ENCODE peak calls at places on chromosomes 13 and 19, in four cellular contexts. One of them, this sample, is unnamed.

GRCh38 chr13:67643656-67644055 is 413.5 kb upstream of the PCDH9 start:
- DNase-seq in progenitor cell of endocrine pancreas: no peak
- DNase-seq in heart right ventricle: no peak
- DNase-seq in bronchial epithelial cell: no peak
- DNase-seq in this sample: no peak

GRCh38 chr19:27762933-27763332 is 1450.0 kb downstream of the UQCRFS1 start:
- DNase-seq in heart right ventricle: no peak
- DNase-seq in bronchial epithelial cell: no peak
- DNase-seq in progenitor cell of endocrine pancreas: no peak
- DNase-seq in this sample: no peak

GRCh38 chr19:16263115-16263839 is 61.3 kb upstream of the KLF2 start:
- DNase-seq in heart right ventricle: no peak
- DNase-seq in progenitor cell of endocrine pancreas: no peak
- DNase-seq in bronchial epithelial cell: no peak
- DNase-seq in this sample: no peak

GRCh38 chr13:93066187-93066586 is 160.4 kb upstream of the GPC6 start:
- DNase-seq in heart right ventricle: no peak
- DNase-seq in progenitor cell of endocrine pancreas: no peak
- DNase-seq in bronchial epithelial cell: peak
- DNase-seq in this sample: no peak

GRCh38 chr19:3832001-3832400 is 36.8 kb downstream of the ZFR2 start:
- DNase-seq in progenitor cell of endocrine pancreas: no peak
- DNase-seq in heart right ventricle: no peak
- DNase-seq in bronchial epithelial cell: no peak
- DNase-seq in this sample: no peak

GRCh38 chr13:26442541-26442940 is 114.9 kb upstream of the WASF3 start:
- DNase-seq in heart right ventricle: no peak
- DNase-seq in progenitor cell of endocrine pancreas: no peak
- DNase-seq in bronchial epithelial cell: peak
- DNase-seq in this sample: no peak

GRCh38 chr13:66402071-66402470 is 828.1 kb downstream of the PCDH9 start:
- DNase-seq in heart right ventricle: no peak
- DNase-seq in progenitor cell of endocrine pancreas: no peak
- DNase-seq in bronchial epithelial cell: no peak
- DNase-seq in this sample: no peak

GRCh38 chr13:89925107-89925506 is 1422.4 kb upstream of the MIR17HG start:
- DNase-seq in bronchial epithelial cell: peak
- DNase-seq in progenitor cell of endocrine pancreas: no peak
- DNase-seq in heart right ventricle: no peak
- DNase-seq in this sample: no peak

GRCh38 chr19:19280561-19280960 is 7.5 kb upstream of the TM6SF2 start:
- DNase-seq in heart right ventricle: no peak
- DNase-seq in progenitor cell of endocrine pancreas: no peak
- DNase-seq in bronchial epithelial cell: no peak
- DNase-seq in this sample: no peak

GRCh38 chr13:98262307-98262706 is 85.2 kb upstream of the RNF113B start:
- DNase-seq in progenitor cell of endocrine pancreas: no peak
- DNase-seq in heart right ventricle: no peak
- DNase-seq in bronchial epithelial cell: no peak
- DNase-seq in this sample: no peak

GRCh38 chr19:53982611-53983010 is 8.8 kb upstream of the CACNG6 start:
- DNase-seq in progenitor cell of endocrine pancreas: peak
- DNase-seq in heart right ventricle: peak
- DNase-seq in bronchial epithelial cell: no peak
- DNase-seq in this sample: no peak

GRCh38 chr19:17076539-17076919 is 952 bp downstream of the MYO9B start:
- DNase-seq in bronchial epithelial cell: peak
- DNase-seq in heart right ventricle: no peak
- DNase-seq in progenitor cell of endocrine pancreas: no peak
- DNase-seq in this sample: peak

GRCh38 chr19:19410553-19411550 is 5.4 kb downstream of the GATAD2A start:
- DNase-seq in progenitor cell of endocrine pancreas: no peak
- DNase-seq in bronchial epithelial cell: no peak
- DNase-seq in heart right ventricle: no peak
- DNase-seq in this sample: no peak

GRCh38 chr19:29625316-29625715 is 19.2 kb downstream of the POP4 start:
- DNase-seq in heart right ventricle: no peak
- DNase-seq in progenitor cell of endocrine pancreas: peak
- DNase-seq in bronchial epithelial cell: no peak
- DNase-seq in this sample: no peak

GRCh38 chr13:100423375-100423774 is 165.2 kb downstream of the GGACT start:
- DNase-seq in bronchial epithelial cell: peak
- DNase-seq in progenitor cell of endocrine pancreas: no peak
- DNase-seq in heart right ventricle: no peak
- DNase-seq in this sample: no peak

GRCh38 chr13:32314968-32315254 is 252 bp downstream of the ZAR1L start:
- DNase-seq in bronchial epithelial cell: peak
- DNase-seq in progenitor cell of endocrine pancreas: no peak
- DNase-seq in heart right ventricle: no peak
- DNase-seq in this sample: no peak

GRCh38 chr19:2618611-2619010 is 83.9 kb downstream of the GNG7 start:
- DNase-seq in bronchial epithelial cell: peak
- DNase-seq in progenitor cell of endocrine pancreas: no peak
- DNase-seq in heart right ventricle: peak
- DNase-seq in this sample: no peak

GRCh38 chr19:35041548-35042055 is at the start of gene HPN:
- DNase-seq in heart right ventricle: no peak
- DNase-seq in progenitor cell of endocrine pancreas: peak
- DNase-seq in bronchial epithelial cell: no peak
- DNase-seq in this sample: no peak

GRCh38 chr19:36026091-36026876 is 6.4 kb downstream of the CLIP3 start:
- DNase-seq in bronchial epithelial cell: no peak
- DNase-seq in progenitor cell of endocrine pancreas: no peak
- DNase-seq in heart right ventricle: no peak
- DNase-seq in this sample: no peak

GRCh38 chr19:53969366-53969765 is 6.6 kb downstream of the CACNG8 start:
- DNase-seq in heart right ventricle: no peak
- DNase-seq in bronchial epithelial cell: no peak
- DNase-seq in progenitor cell of endocrine pancreas: no peak
- DNase-seq in this sample: no peak

GRCh38 chr13:21798181-21798580 is 127.3 kb downstream of the FGF9 start:
- DNase-seq in heart right ventricle: no peak
- DNase-seq in bronchial epithelial cell: no peak
- DNase-seq in progenitor cell of endocrine pancreas: no peak
- DNase-seq in this sample: no peak
- TF ChIP-seq CTCF in heart right ventricle: no peak
- TF ChIP-seq CTCF in bronchial epithelial cell: no peak
- TF ChIP-seq CTCF in progenitor cell of endocrine pancreas: no peak
- TF ChIP-seq CTCF in this sample: no peak

GRCh38 chr19:56538254-56538760 is 441 bp upstream of the ZFP28 start:
- DNase-seq in bronchial epithelial cell: peak
- DNase-seq in progenitor cell of endocrine pancreas: peak
- DNase-seq in heart right ventricle: peak
- DNase-seq in this sample: peak
- TF ChIP-seq CTCF in bronchial epithelial cell: no peak
- TF ChIP-seq CTCF in progenitor cell of endocrine pancreas: no peak
- TF ChIP-seq CTCF in heart right ventricle: no peak
- TF ChIP-seq CTCF in this sample: no peak

GRCh38 chr13:99351772-99352171 is 44.6 kb upstream of the GPR183 start:
- DNase-seq in heart right ventricle: no peak
- DNase-seq in progenitor cell of endocrine pancreas: no peak
- DNase-seq in bronchial epithelial cell: no peak
- DNase-seq in this sample: no peak

GRCh38 chr13:99350191-99350590 is 43.0 kb upstream of the GPR183 start:
- DNase-seq in progenitor cell of endocrine pancreas: no peak
- DNase-seq in heart right ventricle: no peak
- DNase-seq in bronchial epithelial cell: no peak
- DNase-seq in this sample: no peak

GRCh38 chr13:99354371-99354951 is 47.3 kb upstream of the GPR183 start:
- DNase-seq in heart right ventricle: no peak
- DNase-seq in bronchial epithelial cell: no peak
- DNase-seq in progenitor cell of endocrine pancreas: no peak
- DNase-seq in this sample: no peak

GRCh38 chr13:99353836-99354235 is 46.6 kb upstream of the GPR183 start:
- DNase-seq in bronchial epithelial cell: no peak
- DNase-seq in progenitor cell of endocrine pancreas: no peak
- DNase-seq in heart right ventricle: no peak
- DNase-seq in this sample: no peak

DNA sequence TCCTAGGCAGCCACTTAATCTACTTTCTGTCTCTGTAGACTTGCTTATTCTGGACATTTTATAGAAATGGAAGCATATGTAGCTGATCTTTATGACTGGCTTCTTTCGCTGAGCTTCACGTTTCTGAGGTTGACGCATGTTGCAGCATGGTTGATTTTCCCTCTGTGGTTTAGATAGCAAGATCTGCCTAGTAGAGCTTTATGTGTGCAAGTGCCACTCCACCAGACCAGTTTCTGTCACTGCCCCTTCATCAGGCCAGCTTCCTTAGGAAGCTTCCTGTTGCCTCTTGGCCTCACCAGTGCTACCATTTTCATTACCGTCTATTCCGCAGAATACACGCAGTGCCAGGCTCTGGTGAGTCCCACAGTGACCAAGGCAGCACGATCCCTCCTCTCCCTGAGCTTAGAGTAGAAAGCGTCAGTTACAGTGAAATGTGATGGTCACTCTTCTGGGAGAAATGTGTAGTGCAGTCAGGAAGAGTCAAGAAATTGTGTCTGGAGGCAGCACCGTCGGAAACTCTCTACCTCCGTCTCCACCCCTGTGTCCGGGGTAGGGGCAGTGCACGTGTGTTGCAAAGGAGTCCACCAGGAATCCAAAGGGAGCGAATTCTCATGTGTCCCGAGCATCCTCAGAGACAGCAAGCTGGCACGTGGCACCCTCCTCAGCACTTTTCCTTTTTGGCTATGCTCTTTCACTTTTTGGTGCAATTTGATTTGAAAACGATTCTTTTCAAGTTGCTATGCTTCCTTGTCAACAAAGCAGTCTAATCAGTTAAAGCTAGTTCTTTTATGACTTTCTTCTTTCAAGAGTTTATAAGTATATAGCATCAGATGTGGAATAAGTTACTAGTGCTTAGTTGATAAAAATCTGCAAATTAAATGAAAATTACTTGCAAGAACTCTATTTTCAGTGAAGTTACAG is 45.4 kb upstream of the GPR183 start:
- DNase-seq in bronchial epithelial cell: no peak
- DNase-seq in progenitor cell of endocrine pancreas: no peak
- DNase-seq in heart right ventricle: no peak
- DNase-seq in this sample: no peak
- TF ChIP-seq CTCF in bronchial epithelial cell: no peak
- TF ChIP-seq CTCF in progenitor cell of endocrine pancreas: no peak
- TF ChIP-seq CTCF in heart right ventricle: no peak
- TF ChIP-seq CTCF in this sample: no peak

GRCh38 chr19:45025264-45025663 is 13.6 kb upstream of the CLASRP start:
- DNase-seq in progenitor cell of endocrine pancreas: no peak
- DNase-seq in heart right ventricle: no peak
- DNase-seq in bronchial epithelial cell: no peak
- DNase-seq in this sample: no peak
- TF ChIP-seq CTCF in progenitor cell of endocrine pancreas: no peak
- TF ChIP-seq CTCF in heart right ventricle: no peak
- TF ChIP-seq CTCF in bronchial epithelial cell: no peak
- TF ChIP-seq CTCF in this sample: no peak

GRCh38 chr19:10315335-10316214 is at the start of gene FDX2:
- DNase-seq in bronchial epithelial cell: peak
- DNase-seq in heart right ventricle: peak
- DNase-seq in progenitor cell of endocrine pancreas: peak
- DNase-seq in this sample: peak
- TF ChIP-seq CTCF in bronchial epithelial cell: no peak
- TF ChIP-seq CTCF in heart right ventricle: no peak
- TF ChIP-seq CTCF in progenitor cell of endocrine pancreas: no peak
- TF ChIP-seq CTCF in this sample: no peak

GRCh38 chr19:39139305-39140194 is 14.0 kb downstream of the PAK4 start:
- DNase-seq in progenitor cell of endocrine pancreas: no peak
- DNase-seq in bronchial epithelial cell: no peak
- DNase-seq in heart right ventricle: no peak
- DNase-seq in this sample: no peak

GRCh38 chr19:39140594-39140993 is 15.0 kb downstream of the PAK4 start:
- DNase-seq in heart right ventricle: no peak
- DNase-seq in bronchial epithelial cell: no peak
- DNase-seq in progenitor cell of endocrine pancreas: no peak
- DNase-seq in this sample: no peak

GRCh38 chr19:39140195-39140516 is 14.6 kb downstream of the PAK4 start:
- DNase-seq in progenitor cell of endocrine pancreas: no peak
- DNase-seq in heart right ventricle: no peak
- DNase-seq in bronchial epithelial cell: no peak
- DNase-seq in this sample: no peak

GRCh38 chr19:39142655-39143054 is 17.1 kb downstream of the PAK4 start:
- DNase-seq in bronchial epithelial cell: no peak
- DNase-seq in heart right ventricle: no peak
- DNase-seq in progenitor cell of endocrine pancreas: no peak
- DNase-seq in this sample: no peak

GRCh38 chr19:39141929-39142328 is 16.3 kb downstream of the PAK4 start:
- DNase-seq in progenitor cell of endocrine pancreas: no peak
- DNase-seq in bronchial epithelial cell: no peak
- DNase-seq in heart right ventricle: no peak
- DNase-seq in this sample: no peak
- TF ChIP-seq CTCF in progenitor cell of endocrine pancreas: no peak
- TF ChIP-seq CTCF in bronchial epithelial cell: no peak
- TF ChIP-seq CTCF in heart right ventricle: no peak
- TF ChIP-seq CTCF in this sample: no peak

GRCh38 chr19:55544776-55545439 is 435 bp downstream of the SBK3 start:
- DNase-seq in bronchial epithelial cell: no peak
- DNase-seq in progenitor cell of endocrine pancreas: no peak
- DNase-seq in heart right ventricle: no peak
- DNase-seq in this sample: no peak

GRCh38 chr19:55545443-55545842 is at the start of gene SBK3:
- DNase-seq in progenitor cell of endocrine pancreas: no peak
- DNase-seq in heart right ventricle: no peak
- DNase-seq in bronchial epithelial cell: no peak
- DNase-seq in this sample: no peak

GRCh38 chr19:55549500-55550320 is 4.4 kb upstream of the SBK3 start:
- DNase-seq in progenitor cell of endocrine pancreas: no peak
- DNase-seq in heart right ventricle: no peak
- DNase-seq in bronchial epithelial cell: peak
- DNase-seq in this sample: peak

GRCh38 chr19:55545913-55546495 is 661 bp upstream of the SBK3 start:
- DNase-seq in heart right ventricle: peak
- DNase-seq in bronchial epithelial cell: no peak
- DNase-seq in progenitor cell of endocrine pancreas: no peak
- DNase-seq in this sample: no peak

DNA sequence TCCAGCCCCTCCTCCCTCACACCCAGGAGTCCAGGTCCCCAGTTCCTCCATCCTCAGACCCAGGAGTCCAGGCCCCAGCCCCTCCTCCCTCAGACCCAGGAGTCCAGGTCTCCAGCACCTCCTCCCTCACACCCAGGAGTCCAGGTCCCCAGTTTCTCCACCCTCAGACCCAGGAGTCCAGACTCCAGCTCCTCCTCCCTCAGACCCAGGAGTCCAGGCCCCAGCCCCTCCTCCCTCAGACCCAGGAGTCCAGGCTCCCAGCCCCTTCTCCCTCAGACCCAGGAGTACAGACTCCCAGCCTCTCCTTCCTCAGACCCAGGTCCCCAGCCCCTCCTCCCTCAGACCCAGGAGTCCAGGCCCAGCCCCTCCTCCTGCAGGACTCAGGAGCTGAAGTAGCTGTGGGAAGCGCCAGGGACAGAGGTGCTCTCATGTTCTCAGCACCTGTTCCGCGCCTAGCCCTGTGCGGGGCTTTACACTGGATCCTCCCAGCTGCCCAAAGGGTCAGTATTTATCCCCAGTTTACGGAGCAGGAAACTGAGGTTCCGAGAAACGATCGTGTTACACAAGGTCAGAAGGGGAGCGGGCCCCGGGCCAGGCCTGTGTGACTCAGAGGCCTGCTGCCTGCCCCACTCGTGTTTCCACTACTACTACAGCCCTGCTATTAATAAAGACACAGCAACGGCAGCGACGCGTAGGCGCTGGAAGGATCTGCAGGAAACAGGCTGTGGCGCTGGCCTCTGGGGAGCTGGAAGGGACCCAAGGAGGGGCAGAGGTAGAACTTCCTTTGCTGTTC is 1.7 kb upstream of the SBK3 start:
- DNase-seq in heart right ventricle: peak
- DNase-seq in progenitor cell of endocrine pancreas: no peak
- DNase-seq in bronchial epithelial cell: peak
- DNase-seq in this sample: no peak
- TF ChIP-seq CTCF in heart right ventricle: no peak
- TF ChIP-seq CTCF in progenitor cell of endocrine pancreas: no peak
- TF ChIP-seq CTCF in bronchial epithelial cell: no peak
- TF ChIP-seq CTCF in this sample: no peak